ENCODE peak calls at places on chromosomes 7 and 10, in five cellular contexts. Y, R, F, T and Z are unnamed samples.

GRCh38 chr7:130293521-130293920 is 560 bp downstream of the CPA4 start:
- DNase-seq in Y (no peak), R (no peak), F (no peak), T (no peak), Z (no peak)

GRCh38 chr10:111106081-111106480 is 29.3 kb downstream of the ADRA2A start:
- DNase-seq in Y (no peak), R (no peak), F (no peak), T (no peak), Z (no peak)

GRCh38 chr7:158595068-158595467 is 7.4 kb upstream of the PTPRN2 start:
- DNase-seq in Y (peak), R (peak), F (peak), T (peak), Z (peak)

GRCh38 chr10:74419491-74420466 is 268.8 kb downstream of the ADK start:
- DNase-seq in Y (peak), R (no peak), F (peak), T (peak), Z (peak)

GRCh38 chr10:101838416-101838970 is 5.1 kb downstream of the KCNIP2 start:
- DNase-seq in Y (no peak), R (no peak), F (no peak), T (no peak), Z (no peak)

GRCh38 chr10:69043931-69044531 is 43.9 kb upstream of the SRGN start:
- DNase-seq in Y (no peak), R (no peak), F (no peak), T (no peak), Z (no peak)

GRCh38 chr7:133562617-133563016 is 309.7 kb downstream of the EXOC4 start:
- DNase-seq in Y (no peak), R (no peak), F (no peak), T (no peak), Z (no peak)

GRCh38 chr7:92155108-92155755 is 21.0 kb upstream of the CYP51A1 start:
- DNase-seq in Y (no peak), R (no peak), F (no peak), T (no peak), Z (no peak)

GRCh38 chr10:93180402-93181040 is 106.8 kb downstream of the CYP26A1 start:
- DNase-seq in Y (no peak), R (no peak), F (no peak), T (no peak), Z (no peak)

GRCh38 chr7:2040893-2041270 is 191.9 kb downstream of the MAD1L1 start:
- DNase-seq in Y (no peak), R (no peak), F (no peak), T (no peak), Z (no peak)

GRCh38 chr7:41478187-41478586 is 224.7 kb downstream of the INHBA start:
- DNase-seq in Y (no peak), R (no peak), F (no peak), T (no peak), Z (no peak)

GRCh38 chr10:16242446-16242845 is 194.4 kb upstream of the PTER start:
- DNase-seq in Y (no peak), R (no peak), F (no peak), T (no peak), Z (no peak)
- H3K9ac ChIP-seq in Y (no peak), R (no peak), F (no peak), T (no peak), Z (no peak)

DNA sequence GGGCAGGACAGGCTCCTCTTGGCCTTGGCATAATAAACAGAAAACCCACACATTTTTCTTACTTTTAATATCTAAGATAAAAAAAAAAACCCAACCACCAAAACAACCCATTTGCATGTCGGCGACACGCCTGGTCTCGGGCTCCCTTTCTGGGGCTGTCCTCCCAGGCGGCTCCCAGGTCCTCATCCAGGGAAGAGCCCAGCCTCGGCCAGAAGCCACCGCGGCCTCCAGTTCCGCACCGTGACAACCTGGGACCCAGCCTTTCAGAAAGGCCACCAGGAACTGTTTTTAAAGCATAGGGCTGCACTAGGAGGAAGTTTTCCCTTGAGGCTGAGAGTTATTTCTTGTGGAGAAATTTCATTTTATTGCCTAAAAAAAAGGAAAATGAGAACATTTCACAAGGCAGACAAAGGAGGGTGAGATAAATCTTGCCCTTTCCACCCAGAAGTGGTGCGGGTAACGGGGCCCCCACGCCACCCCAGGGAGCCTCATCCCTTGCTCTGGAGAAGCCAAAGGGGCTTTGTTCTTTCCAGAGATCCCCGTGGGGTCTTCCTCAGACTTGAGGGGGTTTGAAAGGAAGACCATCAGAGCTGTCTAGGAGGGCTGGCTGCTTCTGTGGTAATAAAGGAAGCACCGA is 39.2 kb upstream of the MKRN1 start:
- DNase-seq in Y (peak), R (no peak), F (no peak), T (no peak), Z (no peak)
- H3K9ac ChIP-seq in Y (no peak), R (no peak), F (no peak), T (peak), Z (no peak)

DNA sequence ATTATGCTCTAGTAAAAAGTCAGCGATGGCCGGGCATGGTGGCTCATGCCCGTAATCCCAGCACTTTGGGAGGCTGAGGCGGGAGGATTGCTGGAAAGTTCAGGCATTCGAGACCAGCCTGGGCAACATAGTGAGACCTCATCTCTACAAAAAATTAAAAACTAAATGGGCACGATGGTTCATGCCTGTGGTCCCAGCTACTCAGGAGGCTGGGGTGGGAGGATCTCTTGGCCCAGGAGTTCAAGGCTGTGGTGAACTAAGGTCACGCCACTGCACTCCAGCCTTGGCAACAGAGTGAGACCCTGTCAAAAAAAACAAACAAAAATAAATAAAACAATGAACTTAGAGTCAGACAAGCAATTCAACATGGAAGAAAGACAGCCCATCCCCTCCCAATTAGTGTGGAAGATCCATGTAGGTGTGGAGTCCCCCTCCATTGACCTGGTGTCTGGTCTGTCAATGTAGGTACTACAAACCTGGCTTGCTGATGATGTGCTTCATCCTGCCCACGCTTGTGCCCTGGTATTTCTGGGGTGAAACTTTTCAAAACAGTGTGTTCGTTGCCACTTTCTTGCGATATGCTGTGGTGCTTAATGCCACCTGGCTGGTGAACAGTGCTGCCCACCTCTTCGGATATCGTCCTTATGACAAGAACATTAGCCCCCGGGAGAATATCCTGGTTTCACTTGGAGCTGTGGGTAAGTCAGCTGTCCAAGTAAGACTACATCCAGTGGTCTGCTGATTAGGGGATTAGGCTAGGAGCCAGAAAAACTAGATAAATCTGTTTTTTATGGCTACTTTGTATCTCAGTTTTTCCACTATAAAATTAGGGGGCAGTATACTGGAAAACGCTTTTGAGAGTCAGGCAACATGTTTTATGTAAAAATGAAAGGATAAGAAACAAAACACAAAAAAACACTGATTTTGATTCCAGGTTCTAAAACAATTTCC is 9.3 kb downstream of the SCD start:
- DNase-seq in Y (no peak), R (no peak), F (no peak), T (no peak), Z (no peak)
- H3K9ac ChIP-seq in Y (no peak), R (no peak), F (no peak), T (no peak), Z (no peak)

GRCh38 chr10:107898392-107898791 is 733.9 kb upstream of the SORCS1 start:
- DNase-seq in Y (no peak), R (no peak), F (no peak), T (no peak), Z (no peak)
- H3K9ac ChIP-seq in Y (no peak), R (no peak), F (no peak), T (no peak), Z (no peak)

GRCh38 chr10:118017850-118018249 is 28.9 kb downstream of the RAB11FIP2 start:
- DNase-seq in Y (peak), R (peak), F (no peak), T (no peak), Z (peak)
- H3K9ac ChIP-seq in Y (no peak), R (no peak), F (no peak), T (no peak), Z (no peak)

GRCh38 chr7:68697821-68698280 is 900.4 kb upstream of the AUTS2 start:
- DNase-seq in Y (no peak), R (no peak), F (no peak), T (no peak), Z (no peak)

GRCh38 chr7:68694656-68695055 is 903.6 kb upstream of the AUTS2 start:
- DNase-seq in Y (no peak), R (no peak), F (no peak), T (no peak), Z (no peak)

GRCh38 chr7:68706291-68706690 is 892.0 kb upstream of the AUTS2 start:
- DNase-seq in Y (no peak), R (no peak), F (no peak), T (peak), Z (no peak)

GRCh38 chr7:68699090-68699711 is 899.1 kb upstream of the AUTS2 start:
- DNase-seq in Y (no peak), R (no peak), F (no peak), T (peak), Z (no peak)

GRCh38 chr7:68700414-68700813 is 897.9 kb upstream of the AUTS2 start:
- DNase-seq in Y (no peak), R (no peak), F (no peak), T (no peak), Z (no peak)
- H3K9ac ChIP-seq in Y (no peak), R (no peak), F (no peak), T (no peak), Z (no peak)

GRCh38 chr10:21523557-21524008 is 1.9 kb downstream of the SKIDA1 start:
- DNase-seq in Y (peak), R (no peak), F (no peak), T (peak), Z (no peak)
- H3K9ac ChIP-seq in Y (no peak), R (peak), F (no peak), T (peak), Z (no peak)

DNA sequence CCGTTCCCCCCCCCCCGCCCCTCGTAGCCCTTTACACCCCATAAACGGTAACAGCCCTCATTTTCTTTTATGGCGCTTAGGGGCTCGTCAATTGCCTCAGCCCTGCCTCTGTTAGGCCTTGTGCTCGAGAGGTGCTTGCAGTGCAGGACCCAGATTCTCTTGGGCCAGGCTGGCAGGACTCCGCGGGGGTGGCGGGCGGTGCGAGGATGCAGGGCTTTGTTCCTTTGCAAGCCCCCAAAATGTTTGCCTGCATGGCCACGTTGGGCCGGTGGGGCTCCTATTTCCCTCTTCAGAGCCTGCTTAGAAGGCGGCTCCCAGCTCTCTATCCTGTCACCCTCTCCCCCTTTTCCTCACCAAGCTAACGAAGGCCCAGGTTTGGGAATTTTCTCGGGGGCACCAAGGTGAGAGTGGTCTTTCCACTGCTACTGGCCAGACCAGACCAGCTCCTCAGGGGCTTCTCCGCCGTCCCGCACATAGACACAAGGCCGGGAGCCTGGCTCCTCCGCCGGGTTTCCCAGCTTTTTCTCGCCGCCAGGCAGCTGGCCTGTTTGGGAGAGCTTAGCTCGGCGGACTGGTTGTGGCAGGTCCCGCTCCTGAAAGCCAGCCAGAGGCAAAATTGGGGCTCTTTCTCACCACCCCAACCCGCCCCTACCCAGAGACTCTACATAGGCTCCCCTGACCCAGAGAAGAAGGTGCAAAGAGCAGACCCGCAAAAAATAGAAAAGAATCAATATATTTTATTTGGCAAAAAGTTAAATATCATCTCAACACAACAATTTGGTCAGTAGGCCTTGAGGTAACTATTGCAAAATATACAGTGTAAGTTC is 3.4 kb downstream of the HOXA9 start:
- DNase-seq in Y (peak), R (no peak), F (no peak), T (peak), Z (no peak)
- H3K9ac ChIP-seq in Y (no peak), R (no peak), F (peak), T (peak), Z (no peak)